ENCODE peak calls at places on chromosomes 5 and 9, in ten cellular contexts. O, D, L, P, G, R, N, T, I and S are unnamed samples. For H3K4me1, the result is how much of the 10 kb centered on the place peaks cover.

GRCh38 chr5:73921746-73922145 is 295.8 kb downstream of the ARHGEF28 start:
- DNase-seq in O (no peak), D (no peak), L (no peak), P (no peak), G (no peak), R (no peak), N (no peak), T (no peak), I (no peak), S (no peak)

GRCh38 chr5:98775246-98775961 is 1.9 kb downstream of the RGMB start:
- DNase-seq in O (no peak), D (no peak), L (no peak), P (no peak), G (no peak), R (no peak), N (no peak), T (no peak), I (no peak), S (no peak)

GRCh38 chr9:127763918-127764384 is 14.5 kb downstream of the SH2D3C start:
- DNase-seq in O (no peak), D (peak), L (no peak), P (peak), G (no peak), R (no peak), N (no peak), T (no peak), I (peak), S (no peak)

GRCh38 chr9:137670391-137671195 is 51.8 kb downstream of the EHMT1 start:
- DNase-seq in O (peak), D (peak), L (no peak), P (peak), G (no peak), R (peak), N (no peak), T (no peak), I (peak), S (peak)

GRCh38 chr5:53017383-53017782 is 28.2 kb downstream of the ITGA2 start:
- DNase-seq in O (no peak), D (no peak), L (no peak), P (no peak), G (no peak), R (no peak), N (no peak), T (no peak), I (no peak), S (no peak)

GRCh38 chr9:79060726-79061125 is 511.0 kb upstream of the TLE4 start:
- DNase-seq in O (no peak), D (no peak), L (no peak), P (no peak), G (no peak), R (no peak), N (no peak), T (no peak), I (no peak), S (no peak)

GRCh38 chr5:106154280-106154716 is 1516.4 kb downstream of the EFNA5 start:
- DNase-seq in O (peak), D (no peak), L (no peak), P (no peak), G (no peak), R (no peak), N (no peak), T (no peak), I (no peak), S (peak)

GRCh38 chr5:36662291-36662851 is 56.0 kb downstream of the SLC1A3 start:
- DNase-seq in O (no peak), D (no peak), L (no peak), P (no peak), G (no peak), R (no peak), N (no peak), T (no peak), I (no peak), S (no peak)

GRCh38 chr9:33677961-33678360 is 117.4 kb upstream of the PRSS3 start:
- DNase-seq in O (no peak), D (no peak), L (no peak), P (no peak), G (no peak), R (no peak), N (no peak), T (no peak), I (no peak), S (no peak)

GRCh38 chr5:3303777-3304176 is 291.9 kb upstream of the IRX1 start:
- DNase-seq in O (no peak), D (no peak), L (no peak), P (no peak), G (no peak), R (no peak), N (no peak), T (no peak), I (no peak), S (no peak)

GRCh38 chr5:96387616-96388015 is 45.4 kb downstream of the PCSK1 start:
- DNase-seq in O (no peak), D (no peak), L (no peak), P (no peak), G (no peak), R (no peak), N (no peak), T (no peak), I (no peak), S (no peak)

GRCh38 chr5:96379862-96380261 is 53.2 kb downstream of the PCSK1 start:
- DNase-seq in O (no peak), D (no peak), L (no peak), P (no peak), G (no peak), R (no peak), N (no peak), T (no peak), I (no peak), S (no peak)

GRCh38 chr5:96381526-96381925 is 51.5 kb downstream of the PCSK1 start:
- DNase-seq in O (no peak), D (peak), L (no peak), P (peak), G (no peak), R (no peak), N (peak), T (no peak), I (no peak), S (no peak)

GRCh38 chr5:96388186-96388585 is 44.9 kb downstream of the PCSK1 start:
- DNase-seq in O (no peak), D (no peak), L (no peak), P (no peak), G (no peak), R (no peak), N (peak), T (no peak), I (no peak), S (no peak)

GRCh38 chr5:96384353-96384752 is 48.7 kb downstream of the PCSK1 start:
- DNase-seq in O (no peak), D (peak), L (peak), P (no peak), G (no peak), R (no peak), N (no peak), T (peak), I (no peak), S (no peak)
- TF ChIP-seq POLR2AphosphoS5 in O (no peak), D (no peak), L (peak), P (no peak), G (no peak), R (no peak), N (no peak), T (no peak), I (no peak), S (no peak)

DNA sequence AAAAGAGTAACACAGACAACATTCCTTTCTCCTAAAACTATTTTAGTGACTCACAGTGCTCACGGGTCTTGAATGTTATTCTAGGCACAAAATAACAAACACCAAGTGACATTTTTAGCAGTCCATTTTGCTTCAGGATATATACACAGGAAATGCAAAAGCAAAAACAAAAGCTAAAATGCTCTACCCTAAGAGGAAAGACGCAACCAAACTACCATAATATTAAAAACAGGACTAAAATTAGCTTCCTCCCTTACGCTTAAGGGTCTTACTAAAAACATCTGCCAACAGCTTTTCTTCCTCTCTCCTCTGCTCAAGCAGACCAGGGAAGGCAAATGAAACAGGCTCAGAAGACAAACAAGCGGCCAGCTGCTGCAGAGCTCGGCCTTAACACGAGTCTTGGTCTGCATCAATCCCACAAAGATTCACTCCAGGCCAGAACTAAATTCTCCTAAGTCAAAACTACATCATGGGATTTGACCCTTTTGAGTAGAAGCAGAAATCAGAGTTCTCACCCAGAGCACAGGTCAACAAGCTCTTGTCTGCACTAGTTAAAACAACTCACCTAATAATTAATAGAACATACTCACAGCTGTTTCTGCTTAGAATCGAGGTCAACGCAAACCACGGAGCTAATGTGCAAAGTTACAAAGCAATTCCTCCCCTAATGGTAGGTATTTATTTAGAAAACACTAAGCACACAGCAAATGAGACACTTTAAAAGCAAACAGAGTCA is 62.3 kb downstream of the RAPGEF1 start:
- DNase-seq in O (no peak), D (peak), L (no peak), P (no peak), G (peak), R (no peak), N (peak), T (no peak), I (no peak), S (no peak)
- H3K4me3 ChIP-seq in O (no peak), D (no peak), L (no peak), P (no peak), G (peak), R (no peak), N (no peak), T (peak), I (no peak), S (no peak)

DNA sequence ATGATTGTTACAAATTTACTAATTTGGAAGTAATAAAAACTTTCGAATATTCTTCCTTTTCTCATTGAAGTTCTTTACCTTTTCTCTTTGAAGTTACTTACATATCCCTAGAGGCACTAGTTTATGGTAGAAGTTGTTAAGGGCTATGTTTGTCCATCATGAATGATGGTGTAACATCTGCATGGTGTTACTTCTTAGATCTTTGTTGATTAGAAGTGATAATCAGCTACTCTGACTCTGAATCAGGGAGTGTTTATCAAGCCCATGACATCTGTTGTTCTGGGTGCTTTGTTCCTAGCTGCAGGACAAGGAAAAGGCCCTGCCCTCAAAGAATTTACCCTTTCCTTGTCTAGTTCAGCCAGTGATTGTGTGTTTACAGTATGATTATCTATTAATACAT is 32.9 kb downstream of the MAP3K1 start:
- DNase-seq in O (no peak), D (no peak), L (no peak), P (no peak), G (no peak), R (no peak), N (peak), T (no peak), I (peak), S (no peak)
- H3K4me1 ChIP-seq in O (under half), D (half or more), L (under half), P (under half), G (under half), R (under half), N (under half), T (under half), I (under half), S (half or more)

GRCh38 chr9:18805386-18805785 is 227.6 kb downstream of the SAXO1 start:
- DNase-seq in O (no peak), D (no peak), L (no peak), P (no peak), G (no peak), R (no peak), N (no peak), T (no peak), I (no peak), S (no peak)

GRCh38 chr9:18811171-18811570 is 221.8 kb downstream of the SAXO1 start:
- DNase-seq in O (no peak), D (no peak), L (no peak), P (no peak), G (no peak), R (no peak), N (no peak), T (no peak), I (no peak), S (no peak)

GRCh38 chr9:18806277-18806676 is 226.7 kb downstream of the SAXO1 start:
- DNase-seq in O (no peak), D (no peak), L (no peak), P (no peak), G (no peak), R (no peak), N (no peak), T (no peak), I (no peak), S (no peak)

DNA sequence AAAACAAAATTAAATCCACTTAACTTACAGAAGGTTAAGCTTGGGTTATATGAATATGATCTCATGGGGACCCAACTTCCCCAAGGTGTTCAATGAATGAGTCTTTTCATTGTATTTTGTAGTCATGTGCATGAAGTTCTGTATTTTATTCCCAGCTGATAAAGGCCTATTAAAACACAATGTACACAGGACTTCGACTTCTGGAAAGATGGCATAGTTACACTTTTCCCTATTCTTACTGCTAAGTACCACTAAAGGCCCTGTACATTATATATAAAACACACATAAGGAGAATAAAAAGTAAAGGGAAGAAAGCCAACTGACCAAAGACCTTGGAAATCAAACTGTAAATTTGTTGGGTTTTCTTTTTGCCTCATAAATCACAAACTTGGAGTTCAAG is 222.4 kb downstream of the SAXO1 start:
- DNase-seq in O (no peak), D (no peak), L (no peak), P (no peak), G (no peak), R (no peak), N (no peak), T (no peak), I (no peak), S (no peak)
- TF ChIP-seq POLR2AphosphoS5 in O (no peak), D (no peak), L (no peak), P (no peak), G (no peak), R (no peak), N (no peak), T (no peak), I (no peak), S (no peak)

GRCh38 chr9:131769361-131769760 is 29.5 kb upstream of the RAPGEF1 start:
- DNase-seq in O (no peak), D (no peak), L (no peak), P (no peak), G (no peak), R (no peak), N (no peak), T (no peak), I (no peak), S (no peak)

GRCh38 chr9:131772940-131773339 is 33.1 kb upstream of the RAPGEF1 start:
- DNase-seq in O (no peak), D (no peak), L (no peak), P (no peak), G (no peak), R (no peak), N (no peak), T (no peak), I (no peak), S (no peak)

GRCh38 chr9:131773911-131774379 is 34.1 kb upstream of the RAPGEF1 start:
- DNase-seq in O (no peak), D (peak), L (no peak), P (peak), G (no peak), R (peak), N (no peak), T (no peak), I (peak), S (no peak)

GRCh38 chr9:131774636-131775035 is 34.8 kb upstream of the RAPGEF1 start:
- DNase-seq in O (no peak), D (no peak), L (no peak), P (no peak), G (no peak), R (no peak), N (no peak), T (no peak), I (no peak), S (no peak)

DNA sequence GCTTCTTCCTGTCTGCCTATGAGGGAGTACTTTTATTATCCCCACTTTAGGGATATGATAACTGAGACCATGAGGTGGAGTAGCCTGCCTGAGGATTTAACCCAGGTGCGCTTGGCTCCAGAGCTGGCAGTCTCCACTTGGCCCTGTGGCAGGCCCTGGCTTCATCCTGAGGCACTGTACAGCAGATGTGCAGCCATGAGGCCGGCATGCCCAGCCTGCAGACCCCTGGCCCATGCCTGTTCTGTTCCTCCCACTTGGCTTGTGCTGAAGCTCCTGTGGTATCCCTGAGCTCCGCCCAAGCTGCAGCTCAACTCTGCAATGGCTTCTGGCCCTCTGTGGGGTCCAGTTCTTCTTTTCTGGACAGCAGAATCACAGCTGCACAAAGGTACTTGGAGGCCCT is 31.8 kb upstream of the RAPGEF1 start:
- DNase-seq in O (no peak), D (no peak), L (no peak), P (no peak), G (no peak), R (no peak), N (no peak), T (no peak), I (no peak), S (no peak)
- H3K4me3 ChIP-seq in O (no peak), D (no peak), L (no peak), P (no peak), G (no peak), R (no peak), N (no peak), T (no peak), I (no peak), S (no peak)

DNA sequence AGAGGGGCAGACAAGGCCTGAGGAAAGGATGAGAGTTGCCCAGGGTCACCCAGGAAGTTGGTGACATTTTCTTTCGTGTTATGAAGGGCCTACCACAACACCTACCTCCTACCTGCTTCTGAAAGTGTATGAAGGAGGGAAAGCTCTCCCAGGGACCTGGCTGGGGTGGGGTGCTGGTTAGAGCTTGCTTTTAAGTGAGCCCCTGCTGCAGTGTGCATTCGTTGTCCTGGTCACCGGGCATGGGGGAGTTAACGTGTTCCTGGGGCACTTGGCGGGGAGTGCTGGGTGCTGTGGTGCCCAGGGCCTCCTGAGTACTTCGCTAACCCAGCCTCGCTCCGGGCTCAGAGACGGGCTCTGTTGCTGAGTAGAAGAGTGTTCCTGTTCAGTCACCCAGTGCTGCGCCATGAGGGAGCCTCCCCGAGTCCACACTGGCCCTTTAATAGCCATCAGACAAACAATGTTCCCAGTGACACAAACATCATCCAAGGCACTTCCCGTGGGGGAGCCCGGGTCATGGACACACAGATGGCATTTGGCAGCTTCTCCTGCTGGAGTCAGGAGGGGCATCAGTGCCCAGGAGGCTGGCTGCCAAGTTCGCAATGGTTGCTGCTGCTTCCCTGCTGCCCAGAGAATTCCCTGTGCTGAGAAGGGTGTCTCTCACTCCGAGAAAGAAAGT is 85.7 kb downstream of the AMBP start:
- DNase-seq in O (no peak), D (no peak), L (no peak), P (no peak), G (no peak), R (peak), N (peak), T (no peak), I (no peak), S (peak)
- H3K4me1 ChIP-seq in O (under half), D (under half), L (under half), P (under half), G (under half), R (under half), N (half or more), T (under half), I (under half), S (under half)